ENCODE peak calls at places on chromosome 6, in eight cellular contexts. One of them, this sample, is unnamed.
A peak's percentile ranks its signal among the peaks of the same experiment; 100 is the strongest.

GRCh38 chr6:26211963-26212362 is 124.7 kb downstream of the HFE start:
- DNase-seq in HCT116: no peak
- DNase-seq in Panc1: no peak
- DNase-seq in brain microvascular endothelial cell: no peak
- DNase-seq in HL-60: peak; percentile 24
- DNase-seq in fibroblast of lung: no peak
- DNase-seq in mammary epithelial cell: no peak
- DNase-seq in endodermal cell: no peak
- DNase-seq in this sample: no peak

GRCh38 chr6:107330190-107330589 is 129.2 kb downstream of the PDSS2 start:
- DNase-seq in HCT116: no peak
- DNase-seq in Panc1: no peak
- DNase-seq in brain microvascular endothelial cell: no peak
- DNase-seq in HL-60: no peak
- DNase-seq in fibroblast of lung: no peak
- DNase-seq in mammary epithelial cell: no peak
- DNase-seq in endodermal cell: no peak
- DNase-seq in this sample: no peak

GRCh38 chr6:24988562-24988961 is 52.8 kb upstream of the RIPOR2 start:
- DNase-seq in HCT116: no peak
- DNase-seq in Panc1: no peak
- DNase-seq in brain microvascular endothelial cell: no peak
- DNase-seq in HL-60: no peak
- DNase-seq in fibroblast of lung: no peak
- DNase-seq in mammary epithelial cell: no peak
- DNase-seq in endodermal cell: no peak
- DNase-seq in this sample: no peak

GRCh38 chr6:80438728-80439127 is 332.3 kb downstream of the BCKDHB start:
- DNase-seq in HCT116: peak; percentile 83
- DNase-seq in Panc1: no peak
- DNase-seq in brain microvascular endothelial cell: peak; percentile 81
- DNase-seq in HL-60: no peak
- DNase-seq in fibroblast of lung: peak; percentile 92
- DNase-seq in mammary epithelial cell: peak; percentile 83
- DNase-seq in endodermal cell: no peak
- DNase-seq in this sample: peak; percentile 81

GRCh38 chr6:56851541-56852248 is 103.2 kb upstream of the BEND6 start:
- DNase-seq in HCT116: no peak
- DNase-seq in Panc1: peak; percentile 91
- DNase-seq in brain microvascular endothelial cell: peak; percentile 86
- DNase-seq in HL-60: no peak
- DNase-seq in fibroblast of lung: peak; percentile 90
- DNase-seq in mammary epithelial cell: peak; percentile 81
- DNase-seq in endodermal cell: peak; percentile 78
- DNase-seq in this sample: peak; percentile 51

GRCh38 chr6:16130437-16130891 is 1.6 kb downstream of the MYLIP start:
- DNase-seq in HCT116: no peak
- DNase-seq in Panc1: no peak
- DNase-seq in brain microvascular endothelial cell: no peak
- DNase-seq in HL-60: no peak
- DNase-seq in fibroblast of lung: no peak
- DNase-seq in mammary epithelial cell: peak; percentile 16
- DNase-seq in endodermal cell: no peak
- DNase-seq in this sample: peak; percentile 11

GRCh38 chr6:75850026-75850385 is 101.0 kb downstream of the MYO6 start:
- DNase-seq in HCT116: no peak
- DNase-seq in Panc1: no peak
- DNase-seq in brain microvascular endothelial cell: no peak
- DNase-seq in HL-60: no peak
- DNase-seq in fibroblast of lung: peak; percentile 3
- DNase-seq in mammary epithelial cell: no peak
- DNase-seq in endodermal cell: no peak
- DNase-seq in this sample: no peak

GRCh38 chr6:81480139-81480538 is 272.3 kb downstream of the TENT5A start:
- DNase-seq in HCT116: no peak
- DNase-seq in Panc1: no peak
- DNase-seq in brain microvascular endothelial cell: peak; percentile 17
- DNase-seq in HL-60: no peak
- DNase-seq in fibroblast of lung: peak; percentile 58
- DNase-seq in mammary epithelial cell: no peak
- DNase-seq in endodermal cell: no peak
- DNase-seq in this sample: peak; percentile 0

GRCh38 chr6:154488276-154488627 is 22.2 kb downstream of the CNKSR3 start:
- DNase-seq in HCT116: no peak
- DNase-seq in Panc1: no peak
- DNase-seq in brain microvascular endothelial cell: no peak
- DNase-seq in HL-60: no peak
- DNase-seq in fibroblast of lung: peak; percentile 57
- DNase-seq in mammary epithelial cell: no peak
- DNase-seq in endodermal cell: no peak
- DNase-seq in this sample: no peak

GRCh38 chr6:5012531-5012930 is 8.7 kb upstream of the RPP40 start:
- DNase-seq in HCT116: no peak
- DNase-seq in Panc1: no peak
- DNase-seq in brain microvascular endothelial cell: no peak
- DNase-seq in HL-60: no peak
- DNase-seq in fibroblast of lung: peak; percentile 15
- DNase-seq in mammary epithelial cell: no peak
- DNase-seq in endodermal cell: no peak
- DNase-seq in this sample: no peak

GRCh38 chr6:139977887-139978332 is 603.5 kb upstream of the CITED2 start:
- DNase-seq in HCT116: no peak
- DNase-seq in Panc1: peak; percentile 77
- DNase-seq in brain microvascular endothelial cell: peak; percentile 63
- DNase-seq in HL-60: no peak
- DNase-seq in fibroblast of lung: peak; percentile 64
- DNase-seq in mammary epithelial cell: peak; percentile 83
- DNase-seq in endodermal cell: peak; percentile 55
- DNase-seq in this sample: peak; percentile 9

GRCh38 chr6:41177695-41178094 is 14.8 kb upstream of the TREM2 start:
- DNase-seq in HCT116: no peak
- DNase-seq in Panc1: no peak
- DNase-seq in brain microvascular endothelial cell: no peak
- DNase-seq in HL-60: no peak
- DNase-seq in fibroblast of lung: no peak
- DNase-seq in mammary epithelial cell: no peak
- DNase-seq in endodermal cell: no peak
- DNase-seq in this sample: no peak

GRCh38 chr6:41184761-41185160 is 16.2 kb downstream of the TREML2 start:
- DNase-seq in HCT116: no peak
- DNase-seq in Panc1: no peak
- DNase-seq in brain microvascular endothelial cell: no peak
- DNase-seq in HL-60: no peak
- DNase-seq in fibroblast of lung: no peak
- DNase-seq in mammary epithelial cell: no peak
- DNase-seq in endodermal cell: no peak
- DNase-seq in this sample: no peak

GRCh38 chr6:41181566-41181965 is 18.6 kb upstream of the TREM2 start:
- DNase-seq in HCT116: no peak
- DNase-seq in Panc1: no peak
- DNase-seq in brain microvascular endothelial cell: no peak
- DNase-seq in HL-60: no peak
- DNase-seq in fibroblast of lung: no peak
- DNase-seq in mammary epithelial cell: peak; percentile 51
- DNase-seq in endodermal cell: peak; percentile 25
- DNase-seq in this sample: no peak

GRCh38 chr6:41185991-41186675 is 14.8 kb downstream of the TREML2 start:
- DNase-seq in HCT116: no peak
- DNase-seq in Panc1: no peak
- DNase-seq in brain microvascular endothelial cell: no peak
- DNase-seq in HL-60: peak; percentile 65
- DNase-seq in fibroblast of lung: no peak
- DNase-seq in mammary epithelial cell: no peak
- DNase-seq in endodermal cell: no peak
- DNase-seq in this sample: no peak

GRCh38 chr6:41182069-41183034 is 18.6 kb downstream of the TREML2 start:
- DNase-seq in HCT116: peak; percentile 59
- DNase-seq in Panc1: peak; percentile 24
- DNase-seq in brain microvascular endothelial cell: peak; percentile 52
- DNase-seq in HL-60: peak; percentile 84
- DNase-seq in fibroblast of lung: peak; percentile 45
- DNase-seq in mammary epithelial cell: peak; percentile 70
- DNase-seq in endodermal cell: peak; percentile 84
- DNase-seq in this sample: peak; percentile 55
- TF ChIP-seq CTCF in HCT116: peak; percentile 70
- TF ChIP-seq CTCF in Panc1: peak; percentile 76
- TF ChIP-seq CTCF in brain microvascular endothelial cell: peak; percentile 83
- TF ChIP-seq CTCF in HL-60: peak; percentile 46
- TF ChIP-seq CTCF in fibroblast of lung: peak; percentile 50
- TF ChIP-seq CTCF in mammary epithelial cell: peak; percentile 97
- TF ChIP-seq CTCF in endodermal cell: peak; percentile 88
- TF ChIP-seq CTCF in this sample: peak; percentile 25

GRCh38 chr6:33008944-33009861 is at the start of gene HLA-DOA:
- DNase-seq in HCT116: peak; percentile 28
- DNase-seq in Panc1: no peak
- DNase-seq in brain microvascular endothelial cell: peak; percentile 24
- DNase-seq in HL-60: no peak
- DNase-seq in fibroblast of lung: peak; percentile 11
- DNase-seq in mammary epithelial cell: no peak
- DNase-seq in endodermal cell: peak; percentile 94
- DNase-seq in this sample: peak; percentile 42
- H3K27ac ChIP-seq in HCT116: no peak within 1 kb of the TSS
- H3K27ac ChIP-seq in Panc1: no peak within 1 kb of the TSS
- H3K27ac ChIP-seq in brain microvascular endothelial cell: no peak within 1 kb of the TSS
- H3K27ac ChIP-seq in HL-60: no peak within 1 kb of the TSS
- H3K27ac ChIP-seq in fibroblast of lung: no peak within 1 kb of the TSS
- H3K27ac ChIP-seq in mammary epithelial cell: no peak within 1 kb of the TSS
- H3K27ac ChIP-seq in endodermal cell: no peak within 1 kb of the TSS
- H3K27ac ChIP-seq in this sample: no peak within 1 kb of the TSS

DNA sequence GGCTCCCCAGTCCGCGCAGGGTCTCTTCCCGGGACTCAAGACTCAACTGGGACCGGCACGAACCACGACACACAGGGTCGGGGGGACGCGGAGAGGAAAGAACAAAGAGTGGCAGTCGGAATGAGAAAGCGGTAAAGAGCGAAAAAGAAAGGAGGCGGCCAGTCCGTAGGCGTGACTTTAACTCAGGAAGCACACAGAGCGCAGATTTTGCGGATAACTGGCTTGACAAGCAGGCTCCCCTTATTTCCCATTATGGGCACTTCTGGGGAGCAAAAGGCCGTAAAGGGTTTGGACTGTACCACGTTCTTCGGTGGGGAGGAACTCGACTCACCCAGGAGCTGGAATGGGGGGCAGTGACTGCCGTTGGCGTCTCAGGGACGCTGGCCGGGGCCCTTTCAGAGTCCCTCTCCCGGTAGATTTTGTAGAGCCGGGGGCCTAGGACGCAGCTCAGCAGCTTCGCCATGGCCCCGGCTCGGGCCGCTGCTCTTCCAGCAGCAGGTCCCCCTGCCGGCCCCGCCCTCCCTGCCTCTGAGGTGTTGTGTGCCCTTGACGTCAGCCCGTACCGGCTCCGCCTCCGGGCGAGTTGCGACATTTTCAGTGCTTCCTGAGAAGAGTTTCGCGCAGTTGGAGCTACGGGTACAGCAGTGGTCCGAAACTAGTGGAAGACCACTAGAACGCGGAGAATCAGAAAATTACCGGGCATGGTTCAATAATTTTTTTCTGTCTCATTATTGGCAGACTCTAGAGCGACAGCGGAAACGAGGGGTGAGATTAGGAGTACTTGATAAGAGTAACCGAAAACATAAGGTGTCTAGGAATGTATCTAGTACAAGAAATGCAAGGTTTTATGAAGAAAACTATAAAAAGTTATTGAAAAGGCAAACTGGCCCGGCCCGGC is at the start of gene ABHD16A:
- DNase-seq in HCT116: peak; percentile 98
- DNase-seq in Panc1: peak; percentile 94
- DNase-seq in brain microvascular endothelial cell: peak; percentile 98
- DNase-seq in HL-60: peak; percentile 100
- DNase-seq in fibroblast of lung: peak; percentile 98
- DNase-seq in mammary epithelial cell: peak; percentile 97
- DNase-seq in endodermal cell: peak; percentile 99
- DNase-seq in this sample: peak; percentile 99
- TF ChIP-seq CTCF in HCT116: no peak
- TF ChIP-seq CTCF in Panc1: no peak
- TF ChIP-seq CTCF in brain microvascular endothelial cell: peak; percentile 11
- TF ChIP-seq CTCF in HL-60: no peak
- TF ChIP-seq CTCF in fibroblast of lung: no peak
- TF ChIP-seq CTCF in mammary epithelial cell: no peak
- TF ChIP-seq CTCF in endodermal cell: peak; percentile 27
- TF ChIP-seq CTCF in this sample: no peak

GRCh38 chr6:37256692-37257319 is 766 bp upstream of the TBC1D22B start:
- DNase-seq in HCT116: no peak
- DNase-seq in Panc1: no peak
- DNase-seq in brain microvascular endothelial cell: no peak
- DNase-seq in HL-60: no peak
- DNase-seq in fibroblast of lung: no peak
- DNase-seq in mammary epithelial cell: peak; percentile 51
- DNase-seq in endodermal cell: no peak
- DNase-seq in this sample: no peak
- H3K27ac ChIP-seq in HCT116: no peak overlapping the region
- H3K27ac ChIP-seq in Panc1: peak overlapping the region; percentile 75
- H3K27ac ChIP-seq in brain microvascular endothelial cell: no peak overlapping the region
- H3K27ac ChIP-seq in HL-60: no peak overlapping the region
- H3K27ac ChIP-seq in fibroblast of lung: peak overlapping the region; percentile 97
- H3K27ac ChIP-seq in mammary epithelial cell: peak overlapping the region; percentile 88
- H3K27ac ChIP-seq in endodermal cell: no peak overlapping the region
- H3K27ac ChIP-seq in this sample: no peak overlapping the region

GRCh38 chr6:101395345-101395744 is 1.8 kb downstream of the GRIK2 start:
- DNase-seq in HCT116: no peak
- DNase-seq in Panc1: no peak
- DNase-seq in brain microvascular endothelial cell: no peak
- DNase-seq in HL-60: no peak
- DNase-seq in fibroblast of lung: no peak
- DNase-seq in mammary epithelial cell: no peak
- DNase-seq in endodermal cell: no peak
- DNase-seq in this sample: no peak
- TF ChIP-seq CTCF in HCT116: no peak
- TF ChIP-seq CTCF in Panc1: peak; percentile 42
- TF ChIP-seq CTCF in brain microvascular endothelial cell: no peak
- TF ChIP-seq CTCF in HL-60: no peak
- TF ChIP-seq CTCF in fibroblast of lung: no peak
- TF ChIP-seq CTCF in mammary epithelial cell: no peak
- TF ChIP-seq CTCF in endodermal cell: no peak
- TF ChIP-seq CTCF in this sample: peak; percentile 21